ENCODE peak calls at places on chromosomes 12 and 14, in nine cellular contexts. H is GM12865, U is kidney epithelial cell, Y is lung, X is neural crest cell, K is fibroblast of mammary gland, I is mucosa of descending colon, F is upper lobe of left lung, L is fibroblast of the aortic adventitia. M is an unnamed sample.
A peak's percentile ranks its signal among the peaks of the same experiment; 100 is the strongest.

GRCh38 chr12:26768611-26769603 is 64.1 kb downstream of the ITPR2 start:
- DNase-seq in H (peak; percentile 61), U (no peak), Y (no peak), X (no peak), K (no peak), I (no peak), F (no peak), L (no peak), M (no peak)

GRCh38 chr12:62466018-62466595 is 519 bp upstream of the MON2 start:
- DNase-seq in H (peak; percentile 50), U (no peak), Y (peak; percentile 30), X (peak; percentile 12), K (peak; percentile 41), I (peak; percentile 46), F (peak; percentile 48), L (peak; percentile 46), M (no peak)

GRCh38 chr12:50901685-50902113 is 50.6 kb upstream of the HIGD1C start:
- DNase-seq in H (no peak), U (no peak), Y (no peak), X (no peak), K (no peak), I (no peak), F (no peak), L (no peak), M (no peak)

GRCh38 chr14:98103705-98104104 is 1168.3 kb downstream of the BCL11B start:
- DNase-seq in H (no peak), U (no peak), Y (no peak), X (no peak), K (no peak), I (no peak), F (no peak), L (no peak), M (no peak)

GRCh38 chr14:22598099-22598895 is at the start of gene ABHD4:
- DNase-seq in H (peak; percentile 67), U (no peak), Y (peak; percentile 79), X (peak; percentile 66), K (peak; percentile 57), I (peak; percentile 90), F (peak; percentile 89), L (peak; percentile 64), M (peak; percentile 29)

GRCh38 chr14:95784137-95784536 is 70.2 kb upstream of the TCL1A start:
- DNase-seq in H (peak; percentile 34), U (no peak), Y (no peak), X (peak; percentile 49), K (peak; percentile 25), I (no peak), F (no peak), L (peak; percentile 49), M (no peak)

GRCh38 chr12:116406529-116406928 is 129.0 kb upstream of the MED13L start:
- DNase-seq in H (peak; percentile 38), U (no peak), Y (peak; percentile 68), X (no peak), K (peak; percentile 96), I (peak; percentile 61), F (peak; percentile 82), L (peak; percentile 83), M (peak; percentile 68)

GRCh38 chr14:56196274-56196673 is 78.1 kb downstream of the PELI2 start:
- DNase-seq in H (no peak), U (no peak), Y (no peak), X (no peak), K (peak; percentile 75), I (no peak), F (no peak), L (peak; percentile 62), M (peak; percentile 22)

GRCh38 chr12:121026274-121027045 is 10.2 kb upstream of the C12orf43 start:
- DNase-seq in H (no peak), U (no peak), Y (no peak), X (no peak), K (no peak), I (no peak), F (peak; percentile 41), L (no peak), M (no peak)

GRCh38 chr14:96177766-96178377 is 26.8 kb upstream of the BDKRB2 start:
- DNase-seq in H (peak; percentile 53), U (no peak), Y (no peak), X (no peak), K (peak; percentile 51), I (no peak), F (no peak), L (peak; percentile 63), M (no peak)

GRCh38 chr14:93173943-93174395 is 10.7 kb downstream of the MOAP1 start:
- DNase-seq in H (no peak), U (no peak), Y (no peak), X (no peak), K (peak; percentile 14), I (no peak), F (no peak), L (peak; percentile 10), M (no peak)

GRCh38 chr14:65866906-65867305 is 454.4 kb downstream of the FUT8 start:
- DNase-seq in H (no peak), U (no peak), Y (no peak), X (no peak), K (peak; percentile 22), I (peak; percentile 29), F (no peak), L (peak; percentile 19), M (peak; percentile 59)

GRCh38 chr14:88164906-88165534 is 158.0 kb downstream of the KCNK10 start:
- DNase-seq in H (peak; percentile 28), U (no peak), Y (no peak), X (no peak), K (no peak), I (no peak), F (no peak), L (no peak), M (no peak)

GRCh38 chr14:57479197-57479596 is 14.5 kb downstream of the CCDC198 start:
- DNase-seq in H (no peak), U (no peak), Y (no peak), X (no peak), K (no peak), I (no peak), F (peak; percentile 26), L (no peak), M (no peak)

GRCh38 chr14:51630987-51631386 is 20.7 kb upstream of the FRMD6 start:
- DNase-seq in H (peak; percentile 42), U (no peak), Y (no peak), X (no peak), K (no peak), I (no peak), F (no peak), L (no peak), M (no peak)

GRCh38 chr14:44640416-44640815 is 133.3 kb upstream of the FSCB start:
- DNase-seq in H (no peak), U (no peak), Y (no peak), X (no peak), K (no peak), I (no peak), F (no peak), L (no peak), M (no peak)

GRCh38 chr14:53494587-53494986 is 341.5 kb upstream of the DDHD1 start:
- DNase-seq in H (no peak), U (no peak), Y (no peak), X (no peak), K (no peak), I (no peak), F (no peak), L (peak; percentile 52), M (no peak)

GRCh38 chr12:80316141-80316700 is 127.8 kb upstream of the PTPRQ start:
- DNase-seq in H (no peak), U (no peak), Y (no peak), X (no peak), K (no peak), I (no peak), F (no peak), L (peak; percentile 5), M (no peak)

GRCh38 chr14:101072945-101073597 is 169.5 kb upstream of the RTL1 start:
- DNase-seq in H (peak; percentile 44), U (peak; percentile 96), Y (peak; percentile 29), X (no peak), K (peak; percentile 97), I (peak; percentile 77), F (peak; percentile 23), L (peak; percentile 82), M (peak; percentile 47)

GRCh38 chr12:4979737-4980136 is 63.9 kb upstream of the KCNA5 start:
- DNase-seq in H (peak; percentile 40), U (no peak), Y (no peak), X (no peak), K (no peak), I (no peak), F (no peak), L (no peak), M (no peak)

GRCh38 chr12:127621366-127621765 is 645.6 kb upstream of the TMEM132C start:
- DNase-seq in H (no peak), U (no peak), Y (no peak), X (no peak), K (no peak), I (no peak), F (no peak), L (no peak), M (no peak)

GRCh38 chr14:77185093-77185465 is 3.5 kb downstream of the TMEM63C start:
- DNase-seq in H (no peak), U (no peak), Y (no peak), X (no peak), K (no peak), I (no peak), F (no peak), L (no peak), M (no peak)
- TF ChIP-seq CTCF in H (no peak), U (no peak), Y (no peak), X (no peak), K (no peak), I (no peak), F (no peak), L (no peak), M (no peak)

GRCh38 chr14:104001003-104001402 is 58.7 kb upstream of the RD3L start:
- DNase-seq in H (no peak), U (no peak), Y (no peak), X (no peak), K (no peak), I (no peak), F (no peak), L (no peak), M (no peak)
- TF ChIP-seq CTCF in H (peak; percentile 23), U (peak; percentile 9), Y (no peak), X (peak; percentile 39), K (peak; percentile 29), I (no peak), F (no peak), L (no peak), M (peak; percentile 4)

GRCh38 chr12:29024117-29024516 is 125.0 kb upstream of the FAR2 start:
- DNase-seq in H (no peak), U (no peak), Y (no peak), X (no peak), K (peak; percentile 21), I (no peak), F (no peak), L (no peak), M (no peak)
- TF ChIP-seq CTCF in H (peak; percentile 5), U (no peak), Y (no peak), X (peak; percentile 55), K (peak; percentile 34), I (no peak), F (no peak), L (peak; percentile 9), M (peak; percentile 24)

GRCh38 chr14:38248629-38249028 is 7.3 kb downstream of the CLEC14A start:
- DNase-seq in H (no peak), U (no peak), Y (no peak), X (no peak), K (no peak), I (no peak), F (no peak), L (no peak), M (no peak)
- TF ChIP-seq CTCF in H (no peak), U (peak; percentile 24), Y (no peak), X (peak; percentile 32), K (peak; percentile 28), I (no peak), F (no peak), L (no peak), M (no peak)

M was measured in AG09319.